ENCODE peak calls at places on chromosomes 16 and 17, in six cellular contexts. A, Q, J, N, E and L are unnamed samples.

GRCh38 chr17:67125924-67126323 is 81.6 kb downstream of the CACNG1 start:
- DNase-seq in E (no peak), Q (no peak), J (no peak), N (no peak), A (no peak), L (no peak)

GRCh38 chr17:50676065-50676975 is 31.4 kb downstream of the ANKRD40 start:
- DNase-seq in A (no peak), J (no peak), N (no peak), Q (peak), E (no peak), L (no peak)

GRCh38 chr16:987846-988245 is 6.3 kb downstream of the SOX8 start:
- DNase-seq in A (no peak), Q (no peak), E (no peak), N (no peak), J (no peak), L (no peak)

GRCh38 chr17:72656114-72656763 is 436.2 kb downstream of the SLC39A11 start:
- DNase-seq in A (no peak), J (no peak), Q (no peak), E (no peak), N (no peak), L (no peak)

GRCh38 chr16:50309156-50309526 is 42.8 kb downstream of the ADCY7 start:
- DNase-seq in J (no peak), E (no peak), A (no peak), N (no peak), Q (no peak), L (no peak)

GRCh38 chr17:57892820-57893595 is 43.2 kb upstream of the MRPS23 start:
- DNase-seq in N (peak), A (peak), J (peak), Q (peak), E (peak), L (peak)

GRCh38 chr17:75271955-75272847 is 1.2 kb upstream of the MIF4GD start:
- DNase-seq in A (peak), E (no peak), N (no peak), J (no peak), Q (peak), L (no peak)

GRCh38 chr16:78213751-78214150 is 114.3 kb downstream of the WWOX start:
- DNase-seq in E (no peak), J (peak), N (no peak), Q (no peak), A (no peak), L (no peak)

GRCh38 chr17:67258836-67259468 is 14.0 kb upstream of the HELZ start:
- DNase-seq in Q (no peak), E (no peak), J (no peak), N (no peak), A (no peak), L (no peak)

GRCh38 chr16:2514333-2515179 is 804 bp downstream of the ATP6V0C start:
- DNase-seq in A (no peak), N (no peak), J (no peak), E (peak), Q (no peak), L (no peak)

GRCh38 chr17:50861334-50861676 is 4.8 kb downstream of the TOB1 start:
- DNase-seq in A (no peak), Q (no peak), E (no peak), J (no peak), N (no peak), L (no peak)

GRCh38 chr17:38598536-38598935 is 7.2 kb downstream of the SRCIN1 start:
- DNase-seq in N (no peak), Q (peak), A (peak), E (no peak), J (peak), L (no peak)

GRCh38 chr16:71711789-71712188 is 12.7 kb downstream of the PHLPP2 start:
- DNase-seq in A (no peak), Q (no peak), N (no peak), J (no peak), E (no peak), L (no peak)

GRCh38 chr16:83577201-83577600 is 230.6 kb upstream of the HSBP1 start:
- DNase-seq in N (no peak), J (no peak), Q (no peak), E (no peak), A (no peak), L (no peak)

GRCh38 chr17:2266045-2266864 is 37.3 kb downstream of the SMG6 start:
- DNase-seq in A (no peak), N (no peak), E (no peak), Q (no peak), J (no peak), L (no peak)

GRCh38 chr16:964696-965395 is 5.9 kb downstream of the LMF1 start:
- DNase-seq in N (no peak), A (no peak), J (no peak), Q (no peak), E (no peak), L (no peak)

GRCh38 chr17:43026610-43027009 is 1.6 kb downstream of the RND2 start:
- DNase-seq in J (no peak), Q (no peak), A (no peak), E (no peak), N (no peak), L (no peak)

GRCh38 chr17:43025766-43026537 is 921 bp downstream of the RND2 start:
- DNase-seq in J (no peak), N (no peak), A (no peak), E (no peak), Q (no peak), L (no peak)

GRCh38 chr17:43027091-43028032 is 2.3 kb downstream of the RND2 start:
- DNase-seq in N (no peak), J (no peak), E (no peak), A (no peak), Q (no peak), L (no peak)

GRCh38 chr17:43025290-43025657 is 243 bp downstream of the RND2 start:
- DNase-seq in Q (no peak), N (no peak), A (no peak), E (no peak), J (no peak), L (no peak)

GRCh38 chr17:43024407-43025289 is at the start of gene RND2:
- DNase-seq in J (peak), E (peak), A (peak), N (peak), Q (peak), L (peak)
- H3K27ac ChIP-seq in J (peak), E (peak), A (peak), N (peak), Q (peak), L (peak)

GRCh38 chr17:9575381-9576072 is at the start of gene STX8:
- DNase-seq in E (peak), A (peak), Q (peak), N (peak), J (peak), L (peak)
- TF ChIP-seq POLR2A in E (no peak), A (peak), Q (no peak), N (no peak), J (no peak), L (no peak)

DNA sequence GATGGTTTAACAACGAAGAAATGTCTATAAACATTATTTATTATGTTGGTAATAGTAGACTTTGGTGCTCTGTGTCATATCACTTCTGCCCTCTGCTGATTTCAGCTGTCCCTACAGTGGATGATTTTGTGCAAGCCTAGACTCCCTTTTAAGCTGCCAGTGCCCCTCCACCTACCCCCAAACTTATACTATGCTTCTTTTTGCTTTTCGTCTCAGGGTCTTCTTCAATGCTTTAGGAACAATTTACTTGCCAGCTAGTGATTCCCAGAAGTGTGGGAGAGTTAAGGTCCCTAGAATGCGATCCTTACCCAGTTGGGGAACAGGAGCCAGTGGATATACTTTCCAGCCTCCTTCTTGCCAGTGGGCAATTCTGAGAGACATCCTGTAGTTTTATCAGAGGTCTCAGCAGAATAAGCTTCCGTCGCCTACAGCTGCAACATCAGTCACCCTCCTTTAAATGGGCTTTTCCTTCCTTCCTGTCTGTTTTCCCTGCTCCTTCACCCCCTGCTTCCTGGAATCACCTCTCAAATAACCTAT is 4.1 kb downstream of the ICAM2 start:
- DNase-seq in Q (no peak), E (no peak), N (no peak), A (no peak), J (peak), L (no peak)
- TF ChIP-seq CTCF in Q (peak), E (no peak), N (no peak), A (peak), J (no peak), L (no peak)

GRCh38 chr17:45292696-45293412 is 24.0 kb downstream of the MAP3K14 start:
- DNase-seq in E (peak), Q (peak), J (no peak), A (no peak), N (no peak), L (no peak)

GRCh38 chr17:45293413-45294211 is 23.2 kb downstream of the MAP3K14 start:
- DNase-seq in N (no peak), E (peak), Q (peak), J (no peak), A (peak), L (peak)

GRCh38 chr17:45289316-45290268 is 27.2 kb downstream of the MAP3K14 start:
- DNase-seq in N (no peak), A (no peak), Q (peak), E (no peak), J (no peak), L (no peak)

GRCh38 chr17:45290269-45290765 is 26.5 kb downstream of the MAP3K14 start:
- DNase-seq in A (no peak), E (no peak), Q (peak), N (no peak), J (no peak), L (no peak)

DNA sequence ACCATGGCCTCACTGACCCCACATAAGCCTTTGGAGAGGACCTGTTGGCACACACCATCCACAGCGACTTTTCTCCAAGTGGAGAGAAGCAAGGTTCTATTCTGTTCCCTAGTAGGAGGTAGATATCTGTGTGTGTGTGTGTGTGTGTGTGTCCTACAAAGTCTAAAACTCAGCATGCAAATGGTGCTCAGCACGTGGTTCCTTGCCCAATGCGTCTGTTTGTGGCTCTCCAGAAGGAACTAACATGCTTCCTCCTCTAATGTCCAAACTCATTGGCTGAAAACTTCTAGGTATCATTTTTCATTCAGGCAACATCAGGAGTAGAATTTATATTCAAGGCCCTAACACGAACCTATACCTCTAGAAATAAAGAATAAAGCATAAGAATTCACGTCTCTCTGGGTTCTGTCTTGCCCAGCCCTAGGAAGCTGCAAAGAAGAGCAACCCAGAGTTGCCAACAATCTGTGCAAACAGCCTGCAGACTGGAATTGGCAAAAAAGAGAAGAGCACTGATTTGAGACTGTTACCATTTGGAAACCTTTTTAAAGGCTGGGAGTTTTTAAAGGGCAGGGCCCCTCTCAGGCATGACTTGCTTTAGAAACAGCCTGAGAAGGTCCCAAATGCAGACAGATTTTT is 25.5 kb downstream of the MAP3K14 start:
- DNase-seq in J (no peak), N (no peak), E (no peak), Q (peak), A (no peak), L (no peak)
- H3K27ac ChIP-seq in J (no peak), N (peak), E (no peak), Q (no peak), A (peak), L (peak)

DNA sequence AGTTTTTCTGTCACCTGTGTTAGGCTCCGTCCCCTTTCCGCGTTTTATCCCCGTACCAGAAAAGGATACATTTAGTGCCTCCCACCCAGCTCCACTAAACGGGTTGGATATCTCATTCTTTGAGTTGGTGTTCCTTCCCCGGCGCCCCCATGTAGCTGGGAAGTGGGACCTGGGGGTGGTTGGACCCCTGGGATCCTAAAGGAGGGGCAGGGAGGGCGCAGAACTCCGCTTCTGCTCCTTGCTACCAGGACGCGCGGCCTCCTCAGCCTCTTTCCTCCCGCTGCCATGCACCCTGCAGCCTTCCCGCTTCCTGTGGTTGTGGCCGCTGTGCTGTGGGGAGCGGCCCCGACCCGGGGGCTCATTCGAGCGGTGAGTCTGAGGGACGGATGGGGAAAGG is 555 bp downstream of the RNF167 start:
- DNase-seq in Q (no peak), E (peak), J (no peak), N (no peak), A (no peak), L (no peak)
- TF ChIP-seq POLR2A in Q (no peak), E (no peak), J (no peak), N (no peak), A (no peak), L (no peak)

DNA sequence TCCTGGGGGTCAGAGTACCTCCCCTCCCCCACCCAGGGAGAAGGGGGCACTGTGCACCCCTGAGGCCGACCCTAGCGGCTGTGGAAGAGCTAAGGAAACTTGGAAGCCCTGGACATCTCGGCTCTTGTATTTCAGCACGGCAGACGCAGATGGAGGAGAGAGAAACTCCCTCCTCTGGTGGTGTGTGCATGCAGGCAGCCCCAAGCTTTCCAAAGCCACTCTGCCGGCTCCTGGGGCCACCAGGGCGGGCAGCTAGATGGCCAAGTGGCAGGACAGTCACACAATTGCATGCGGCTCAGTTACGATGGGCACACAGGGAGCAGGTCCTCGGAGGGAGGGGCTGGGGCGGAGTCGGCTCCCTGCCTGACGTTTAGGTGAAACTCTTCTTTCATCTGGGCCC is 195.5 kb downstream of the RBFOX3 start:
- DNase-seq in J (no peak), E (no peak), N (no peak), A (no peak), Q (no peak), L (no peak)
- TF ChIP-seq CTCF in J (no peak), E (no peak), N (no peak), A (no peak), Q (no peak), L (no peak)

GRCh38 chr16:81096715-81097208 is 567 bp upstream of the GCSH start:
- DNase-seq in Q (no peak), E (peak), N (no peak), J (no peak), A (no peak), L (no peak)
- H3K27ac ChIP-seq in Q (no peak), E (peak), N (peak), J (no peak), A (peak), L (peak)

GRCh38 chr17:61397086-61397842 is 2.4 kb upstream of the TBX2 start:
- DNase-seq in E (no peak), A (no peak), Q (no peak), N (no peak), J (peak), L (no peak)
- TF ChIP-seq POLR2A in E (no peak), A (no peak), Q (no peak), N (no peak), J (no peak), L (no peak)

GRCh38 chr17:41894791-41895331 is 23.9 kb downstream of the ACLY start:
- DNase-seq in N (no peak), A (peak), E (no peak), J (no peak), Q (no peak), L (peak)
- TF ChIP-seq CTCF in N (no peak), A (no peak), E (no peak), J (no peak), Q (no peak), L (no peak)